ENCODE peak calls at places on chromosome 1, in seven cellular contexts. One of them, this sample, is unnamed.

GRCh38 chr1:215749423-215749822 is 182.3 kb downstream of the KCTD3 start:
- DNase-seq in C1 segment of cervical spinal cord: no peak
- DNase-seq in heart left ventricle: no peak
- DNase-seq in AG09309: peak; percentile 21
- DNase-seq in HTR-8/SVneo: peak; percentile 37
- DNase-seq in SK-N-SH: no peak
- DNase-seq in GM12878: no peak
- DNase-seq in this sample: no peak

GRCh38 chr1:150262388-150263320 is 5.1 kb downstream of the CA14 start:
- DNase-seq in C1 segment of cervical spinal cord: no peak
- DNase-seq in heart left ventricle: no peak
- DNase-seq in AG09309: no peak
- DNase-seq in HTR-8/SVneo: no peak
- DNase-seq in SK-N-SH: no peak
- DNase-seq in GM12878: no peak
- DNase-seq in this sample: no peak

GRCh38 chr1:166133276-166133841 is 33.4 kb downstream of the FAM78B start:
- DNase-seq in C1 segment of cervical spinal cord: no peak
- DNase-seq in heart left ventricle: no peak
- DNase-seq in AG09309: no peak
- DNase-seq in HTR-8/SVneo: no peak
- DNase-seq in SK-N-SH: no peak
- DNase-seq in GM12878: no peak
- DNase-seq in this sample: no peak

GRCh38 chr1:211135342-211135950 is 1.5 kb upstream of the KCNH1 start:
- DNase-seq in C1 segment of cervical spinal cord: peak; percentile 67
- DNase-seq in heart left ventricle: no peak
- DNase-seq in AG09309: peak; percentile 40
- DNase-seq in HTR-8/SVneo: peak; percentile 51
- DNase-seq in SK-N-SH: peak; percentile 47
- DNase-seq in GM12878: peak; percentile 9
- DNase-seq in this sample: peak; percentile 50

GRCh38 chr1:54475357-54476230 is 69.4 kb upstream of the SSBP3 start:
- DNase-seq in C1 segment of cervical spinal cord: peak; percentile 22
- DNase-seq in heart left ventricle: no peak
- DNase-seq in AG09309: no peak
- DNase-seq in HTR-8/SVneo: no peak
- DNase-seq in SK-N-SH: peak; percentile 85
- DNase-seq in GM12878: no peak
- DNase-seq in this sample: no peak

GRCh38 chr1:91673603-91674002 is 173.0 kb downstream of the CDC7 start:
- DNase-seq in C1 segment of cervical spinal cord: no peak
- DNase-seq in heart left ventricle: no peak
- DNase-seq in AG09309: no peak
- DNase-seq in HTR-8/SVneo: no peak
- DNase-seq in SK-N-SH: no peak
- DNase-seq in GM12878: no peak
- DNase-seq in this sample: no peak

GRCh38 chr1:211589782-211590721 is 11.1 kb upstream of the SLC30A1 start:
- DNase-seq in C1 segment of cervical spinal cord: no peak
- DNase-seq in heart left ventricle: peak; percentile 59
- DNase-seq in AG09309: peak; percentile 76
- DNase-seq in HTR-8/SVneo: no peak
- DNase-seq in SK-N-SH: no peak
- DNase-seq in GM12878: no peak
- DNase-seq in this sample: no peak

GRCh38 chr1:18539171-18539570 is 58.4 kb downstream of the KLHDC7A start:
- DNase-seq in C1 segment of cervical spinal cord: no peak
- DNase-seq in heart left ventricle: no peak
- DNase-seq in AG09309: no peak
- DNase-seq in HTR-8/SVneo: no peak
- DNase-seq in SK-N-SH: no peak
- DNase-seq in GM12878: no peak
- DNase-seq in this sample: no peak

GRCh38 chr1:94329986-94330385 is 88.2 kb upstream of the ABCD3 start:
- DNase-seq in C1 segment of cervical spinal cord: peak; percentile 14
- DNase-seq in heart left ventricle: no peak
- DNase-seq in AG09309: no peak
- DNase-seq in HTR-8/SVneo: peak; percentile 27
- DNase-seq in SK-N-SH: no peak
- DNase-seq in GM12878: no peak
- DNase-seq in this sample: no peak

GRCh38 chr1:240732390-240732789 is 120.4 kb upstream of the GREM2 start:
- DNase-seq in C1 segment of cervical spinal cord: peak; percentile 42
- DNase-seq in heart left ventricle: no peak
- DNase-seq in AG09309: no peak
- DNase-seq in HTR-8/SVneo: peak; percentile 81
- DNase-seq in SK-N-SH: peak; percentile 80
- DNase-seq in GM12878: no peak
- DNase-seq in this sample: peak; percentile 29